ENCODE peak calls at places on chromosomes 7 and 10, in nine cellular contexts. One of them, this sample, is unnamed. For H3K9me3, the result is how much of the 10 kb centered on the place peaks cover.

GRCh38 chr7:108132551-108133265 is 2.5 kb upstream of the LAMB4 start:
- DNase-seq in HCT116: no peak
- DNase-seq in AG04450: no peak
- DNase-seq in thoracic aorta: no peak
- DNase-seq in esophagus squamous epithelium: no peak
- DNase-seq in CD8-positive, alpha-beta memory T cell: no peak
- DNase-seq in cardiac muscle cell: no peak
- DNase-seq in heart right ventricle: no peak
- DNase-seq in right lobe of liver: no peak
- DNase-seq in this sample: peak

GRCh38 chr10:45354261-45354660 is 19.8 kb upstream of the ALOX5 start:
- DNase-seq in CD8-positive, alpha-beta memory T cell: no peak
- DNase-seq in right lobe of liver: no peak
- DNase-seq in cardiac muscle cell: no peak
- DNase-seq in heart right ventricle: no peak
- DNase-seq in esophagus squamous epithelium: no peak
- DNase-seq in thoracic aorta: no peak
- DNase-seq in AG04450: no peak
- DNase-seq in HCT116: no peak
- DNase-seq in this sample: no peak

GRCh38 chr10:123945506-123945905 is 53.9 kb upstream of the CPXM2 start:
- DNase-seq in heart right ventricle: no peak
- DNase-seq in esophagus squamous epithelium: no peak
- DNase-seq in CD8-positive, alpha-beta memory T cell: no peak
- DNase-seq in AG04450: no peak
- DNase-seq in cardiac muscle cell: no peak
- DNase-seq in thoracic aorta: no peak
- DNase-seq in right lobe of liver: no peak
- DNase-seq in HCT116: peak
- DNase-seq in this sample: no peak

GRCh38 chr7:85004402-85004801 is 182.5 kb downstream of the SEMA3D start:
- DNase-seq in AG04450: no peak
- DNase-seq in cardiac muscle cell: no peak
- DNase-seq in thoracic aorta: no peak
- DNase-seq in heart right ventricle: no peak
- DNase-seq in esophagus squamous epithelium: no peak
- DNase-seq in CD8-positive, alpha-beta memory T cell: no peak
- DNase-seq in right lobe of liver: no peak
- DNase-seq in HCT116: no peak
- DNase-seq in this sample: no peak

GRCh38 chr7:39501358-39501757 is 64.8 kb upstream of the YAE1 start:
- DNase-seq in AG04450: no peak
- DNase-seq in thoracic aorta: no peak
- DNase-seq in heart right ventricle: no peak
- DNase-seq in CD8-positive, alpha-beta memory T cell: no peak
- DNase-seq in right lobe of liver: no peak
- DNase-seq in cardiac muscle cell: no peak
- DNase-seq in HCT116: no peak
- DNase-seq in esophagus squamous epithelium: no peak
- DNase-seq in this sample: no peak

GRCh38 chr10:15045380-15045779 is 1.6 kb downstream of the OLAH start:
- DNase-seq in CD8-positive, alpha-beta memory T cell: no peak
- DNase-seq in thoracic aorta: no peak
- DNase-seq in HCT116: no peak
- DNase-seq in cardiac muscle cell: no peak
- DNase-seq in right lobe of liver: no peak
- DNase-seq in AG04450: no peak
- DNase-seq in esophagus squamous epithelium: no peak
- DNase-seq in heart right ventricle: no peak
- DNase-seq in this sample: no peak

GRCh38 chr7:51288896-51289607 is 27.6 kb downstream of the COBL start:
- DNase-seq in esophagus squamous epithelium: no peak
- DNase-seq in CD8-positive, alpha-beta memory T cell: no peak
- DNase-seq in right lobe of liver: no peak
- DNase-seq in AG04450: no peak
- DNase-seq in HCT116: no peak
- DNase-seq in thoracic aorta: no peak
- DNase-seq in heart right ventricle: no peak
- DNase-seq in cardiac muscle cell: no peak
- DNase-seq in this sample: peak

GRCh38 chr10:19654576-19654975 is 161.7 kb upstream of the PLXDC2 start:
- DNase-seq in AG04450: peak
- DNase-seq in thoracic aorta: no peak
- DNase-seq in heart right ventricle: no peak
- DNase-seq in CD8-positive, alpha-beta memory T cell: no peak
- DNase-seq in esophagus squamous epithelium: no peak
- DNase-seq in cardiac muscle cell: no peak
- DNase-seq in HCT116: no peak
- DNase-seq in right lobe of liver: no peak
- DNase-seq in this sample: no peak

GRCh38 chr7:43856996-43857395 is 12.3 kb downstream of the MRPS24 start:
- DNase-seq in heart right ventricle: no peak
- DNase-seq in HCT116: no peak
- DNase-seq in cardiac muscle cell: no peak
- DNase-seq in right lobe of liver: no peak
- DNase-seq in AG04450: no peak
- DNase-seq in CD8-positive, alpha-beta memory T cell: no peak
- DNase-seq in esophagus squamous epithelium: no peak
- DNase-seq in thoracic aorta: no peak
- DNase-seq in this sample: no peak

GRCh38 chr7:103613655-103614642 is 167.9 kb upstream of the SLC26A5 start:
- DNase-seq in AG04450: no peak
- DNase-seq in cardiac muscle cell: peak
- DNase-seq in CD8-positive, alpha-beta memory T cell: no peak
- DNase-seq in heart right ventricle: no peak
- DNase-seq in right lobe of liver: no peak
- DNase-seq in esophagus squamous epithelium: no peak
- DNase-seq in thoracic aorta: no peak
- DNase-seq in HCT116: no peak
- DNase-seq in this sample: peak

GRCh38 chr10:124155781-124156401 is 62.5 kb upstream of the CHST15 start:
- DNase-seq in heart right ventricle: peak
- DNase-seq in AG04450: no peak
- DNase-seq in CD8-positive, alpha-beta memory T cell: no peak
- DNase-seq in thoracic aorta: no peak
- DNase-seq in esophagus squamous epithelium: no peak
- DNase-seq in HCT116: no peak
- DNase-seq in right lobe of liver: no peak
- DNase-seq in cardiac muscle cell: peak
- DNase-seq in this sample: no peak

GRCh38 chr7:73703985-73704639 is 15.4 kb downstream of the STX1A start:
- DNase-seq in HCT116: no peak
- DNase-seq in right lobe of liver: no peak
- DNase-seq in esophagus squamous epithelium: no peak
- DNase-seq in thoracic aorta: no peak
- DNase-seq in CD8-positive, alpha-beta memory T cell: no peak
- DNase-seq in AG04450: no peak
- DNase-seq in heart right ventricle: peak
- DNase-seq in cardiac muscle cell: peak
- DNase-seq in this sample: peak

GRCh38 chr7:73706122-73707044 is 13.1 kb downstream of the STX1A start:
- DNase-seq in right lobe of liver: no peak
- DNase-seq in heart right ventricle: no peak
- DNase-seq in thoracic aorta: no peak
- DNase-seq in AG04450: no peak
- DNase-seq in esophagus squamous epithelium: no peak
- DNase-seq in HCT116: peak
- DNase-seq in cardiac muscle cell: no peak
- DNase-seq in CD8-positive, alpha-beta memory T cell: no peak
- DNase-seq in this sample: no peak

GRCh38 chr7:73705551-73705920 is 13.9 kb downstream of the STX1A start:
- DNase-seq in heart right ventricle: no peak
- DNase-seq in HCT116: no peak
- DNase-seq in AG04450: no peak
- DNase-seq in CD8-positive, alpha-beta memory T cell: no peak
- DNase-seq in thoracic aorta: no peak
- DNase-seq in esophagus squamous epithelium: no peak
- DNase-seq in right lobe of liver: no peak
- DNase-seq in cardiac muscle cell: no peak
- DNase-seq in this sample: no peak

GRCh38 chr7:73703649-73703984 is 15.9 kb downstream of the STX1A start:
- DNase-seq in HCT116: no peak
- DNase-seq in right lobe of liver: no peak
- DNase-seq in AG04450: no peak
- DNase-seq in cardiac muscle cell: no peak
- DNase-seq in thoracic aorta: no peak
- DNase-seq in heart right ventricle: no peak
- DNase-seq in CD8-positive, alpha-beta memory T cell: no peak
- DNase-seq in esophagus squamous epithelium: no peak
- DNase-seq in this sample: no peak

GRCh38 chr7:73704640-73705550 is 14.6 kb downstream of the STX1A start:
- DNase-seq in AG04450: no peak
- DNase-seq in heart right ventricle: no peak
- DNase-seq in cardiac muscle cell: no peak
- DNase-seq in right lobe of liver: no peak
- DNase-seq in thoracic aorta: no peak
- DNase-seq in CD8-positive, alpha-beta memory T cell: no peak
- DNase-seq in esophagus squamous epithelium: no peak
- DNase-seq in HCT116: no peak
- DNase-seq in this sample: peak
- H3K27ac ChIP-seq in AG04450: no peak
- H3K27ac ChIP-seq in heart right ventricle: no peak
- H3K27ac ChIP-seq in cardiac muscle cell: no peak
- H3K27ac ChIP-seq in right lobe of liver: no peak
- H3K27ac ChIP-seq in thoracic aorta: peak
- H3K27ac ChIP-seq in CD8-positive, alpha-beta memory T cell: no peak
- H3K27ac ChIP-seq in esophagus squamous epithelium: peak
- H3K27ac ChIP-seq in HCT116: peak
- H3K27ac ChIP-seq in this sample: peak

GRCh38 chr10:96170212-96170611 is 40.1 kb downstream of the ZNF518A start:
- DNase-seq in cardiac muscle cell: no peak
- DNase-seq in heart right ventricle: no peak
- DNase-seq in HCT116: no peak
- DNase-seq in AG04450: no peak
- DNase-seq in esophagus squamous epithelium: no peak
- DNase-seq in CD8-positive, alpha-beta memory T cell: no peak
- DNase-seq in right lobe of liver: no peak
- DNase-seq in thoracic aorta: no peak
- DNase-seq in this sample: no peak
- H3K9me3 ChIP-seq in cardiac muscle cell: under half
- H3K9me3 ChIP-seq in heart right ventricle: half or more
- H3K9me3 ChIP-seq in HCT116: under half
- H3K9me3 ChIP-seq in AG04450: under half
- H3K9me3 ChIP-seq in esophagus squamous epithelium: under half
- H3K9me3 ChIP-seq in CD8-positive, alpha-beta memory T cell: under half
- H3K9me3 ChIP-seq in right lobe of liver: under half
- H3K9me3 ChIP-seq in thoracic aorta: under half
- H3K9me3 ChIP-seq in this sample: under half

GRCh38 chr7:139117599-139118233 is 8.2 kb upstream of the ZC3HAV1 start:
- DNase-seq in CD8-positive, alpha-beta memory T cell: no peak
- DNase-seq in esophagus squamous epithelium: no peak
- DNase-seq in right lobe of liver: no peak
- DNase-seq in heart right ventricle: no peak
- DNase-seq in thoracic aorta: no peak
- DNase-seq in AG04450: no peak
- DNase-seq in cardiac muscle cell: no peak
- DNase-seq in HCT116: no peak
- DNase-seq in this sample: no peak

GRCh38 chr7:139118803-139119485 is 9.4 kb upstream of the ZC3HAV1 start:
- DNase-seq in AG04450: no peak
- DNase-seq in cardiac muscle cell: no peak
- DNase-seq in heart right ventricle: no peak
- DNase-seq in esophagus squamous epithelium: no peak
- DNase-seq in CD8-positive, alpha-beta memory T cell: no peak
- DNase-seq in thoracic aorta: no peak
- DNase-seq in right lobe of liver: no peak
- DNase-seq in HCT116: no peak
- DNase-seq in this sample: no peak

GRCh38 chr7:139119486-139119849 is 9.9 kb upstream of the ZC3HAV1 start:
- DNase-seq in AG04450: no peak
- DNase-seq in right lobe of liver: no peak
- DNase-seq in HCT116: no peak
- DNase-seq in esophagus squamous epithelium: no peak
- DNase-seq in heart right ventricle: no peak
- DNase-seq in CD8-positive, alpha-beta memory T cell: no peak
- DNase-seq in thoracic aorta: no peak
- DNase-seq in cardiac muscle cell: no peak
- DNase-seq in this sample: no peak

GRCh38 chr7:139116999-139117398 is 7.5 kb upstream of the ZC3HAV1 start:
- DNase-seq in right lobe of liver: no peak
- DNase-seq in heart right ventricle: no peak
- DNase-seq in CD8-positive, alpha-beta memory T cell: no peak
- DNase-seq in cardiac muscle cell: no peak
- DNase-seq in esophagus squamous epithelium: no peak
- DNase-seq in thoracic aorta: no peak
- DNase-seq in AG04450: no peak
- DNase-seq in HCT116: no peak
- DNase-seq in this sample: no peak

DNA sequence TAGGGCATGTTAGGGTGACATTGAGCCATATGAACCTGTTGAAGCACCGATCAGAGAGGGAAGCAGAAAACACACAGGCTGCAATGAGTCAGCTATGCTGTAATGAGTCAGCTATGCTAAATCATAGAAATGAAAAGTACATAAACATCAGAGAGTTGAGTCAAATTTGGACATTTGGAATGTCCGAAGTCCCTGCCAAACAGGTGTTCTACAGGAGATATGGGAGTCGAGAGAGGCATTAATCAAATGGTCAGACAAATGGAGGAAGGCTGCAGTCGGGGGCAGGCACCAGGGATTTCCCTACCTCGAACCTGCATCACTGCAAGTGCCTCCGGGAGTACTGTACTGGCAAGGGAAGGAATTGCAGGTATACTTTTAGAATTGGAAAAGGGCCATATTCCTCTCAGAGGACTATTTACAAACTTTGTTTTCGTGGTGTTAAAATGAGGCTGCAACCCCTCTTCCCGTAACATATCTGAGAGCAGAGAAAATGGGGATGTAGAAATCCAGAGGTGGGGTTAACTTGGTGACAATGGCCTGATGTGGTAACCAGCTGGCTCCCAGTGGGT is 8.8 kb upstream of the ZC3HAV1 start:
- DNase-seq in thoracic aorta: no peak
- DNase-seq in cardiac muscle cell: no peak
- DNase-seq in heart right ventricle: no peak
- DNase-seq in AG04450: no peak
- DNase-seq in esophagus squamous epithelium: no peak
- DNase-seq in CD8-positive, alpha-beta memory T cell: no peak
- DNase-seq in right lobe of liver: no peak
- DNase-seq in HCT116: peak
- DNase-seq in this sample: no peak
- H3K4me3 ChIP-seq in thoracic aorta: no peak
- H3K4me3 ChIP-seq in cardiac muscle cell: no peak
- H3K4me3 ChIP-seq in heart right ventricle: peak
- H3K4me3 ChIP-seq in AG04450: no peak
- H3K4me3 ChIP-seq in esophagus squamous epithelium: no peak
- H3K4me3 ChIP-seq in CD8-positive, alpha-beta memory T cell: peak
- H3K4me3 ChIP-seq in right lobe of liver: no peak
- H3K4me3 ChIP-seq in HCT116: peak
- H3K4me3 ChIP-seq in this sample: no peak

GRCh38 chr10:16950686-16951681 is 133.8 kb upstream of the RSU1 start:
- DNase-seq in CD8-positive, alpha-beta memory T cell: no peak
- DNase-seq in thoracic aorta: no peak
- DNase-seq in esophagus squamous epithelium: no peak
- DNase-seq in cardiac muscle cell: peak
- DNase-seq in AG04450: no peak
- DNase-seq in heart right ventricle: no peak
- DNase-seq in HCT116: peak
- DNase-seq in right lobe of liver: no peak
- DNase-seq in this sample: peak
- H3K27ac ChIP-seq in CD8-positive, alpha-beta memory T cell: no peak
- H3K27ac ChIP-seq in thoracic aorta: no peak
- H3K27ac ChIP-seq in esophagus squamous epithelium: no peak
- H3K27ac ChIP-seq in cardiac muscle cell: peak
- H3K27ac ChIP-seq in AG04450: no peak
- H3K27ac ChIP-seq in heart right ventricle: peak
- H3K27ac ChIP-seq in HCT116: no peak
- H3K27ac ChIP-seq in right lobe of liver: no peak
- H3K27ac ChIP-seq in this sample: no peak

GRCh38 chr7:36942062-36942461 is 217.8 kb upstream of the AOAH start:
- DNase-seq in HCT116: no peak
- DNase-seq in heart right ventricle: no peak
- DNase-seq in right lobe of liver: no peak
- DNase-seq in thoracic aorta: no peak
- DNase-seq in AG04450: no peak
- DNase-seq in cardiac muscle cell: no peak
- DNase-seq in CD8-positive, alpha-beta memory T cell: no peak
- DNase-seq in esophagus squamous epithelium: no peak
- DNase-seq in this sample: no peak
- H3K9me3 ChIP-seq in HCT116: under half
- H3K9me3 ChIP-seq in heart right ventricle: half or more
- H3K9me3 ChIP-seq in right lobe of liver: under half
- H3K9me3 ChIP-seq in thoracic aorta: under half
- H3K9me3 ChIP-seq in AG04450: under half
- H3K9me3 ChIP-seq in cardiac muscle cell: under half
- H3K9me3 ChIP-seq in CD8-positive, alpha-beta memory T cell: under half
- H3K9me3 ChIP-seq in esophagus squamous epithelium: under half
- H3K9me3 ChIP-seq in this sample: under half

This sample was measured in WERI-Rb-1.